ENCODE peak calls at places on chromosome 18, in six cellular contexts. G is mammary epithelial cell; U is RPMI8226; H is CD4-positive, alpha-beta T cell; L is KBM-7; A is WTC11. M is an unnamed sample.

GRCh38 chr18:23631746-23632145 is 31.0 kb downstream of the ANKRD29 start:
- DNase-seq in U (no peak), H (no peak), G (peak; percentile 86), L (no peak), A (no peak), M (no peak)

GRCh38 chr18:26436176-26437031 is 111.9 kb downstream of the KCTD1 start:
- DNase-seq in L (no peak), U (no peak), H (no peak), A (no peak), G (peak; percentile 72), M (peak; percentile 18)

GRCh38 chr18:27860701-27861107 is 316.2 kb downstream of the CDH2 start:
- DNase-seq in G (peak; percentile 8), A (no peak), L (no peak), H (no peak), U (peak; percentile 46), M (peak; percentile 3)

GRCh38 chr18:14221689-14222088 is 89.5 kb upstream of the ZNF519 start:
- DNase-seq in U (no peak), L (no peak), G (no peak), A (no peak), H (no peak), M (no peak)

GRCh38 chr18:36096955-36097354 is 29.6 kb upstream of the RPRD1A start:
- DNase-seq in L (no peak), U (no peak), G (no peak), A (no peak), H (no peak), M (no peak)

GRCh38 chr18:80147418-80148315 is 38.6 kb downstream of the ADNP2 start:
- DNase-seq in H (peak; percentile 65), L (no peak), A (peak; percentile 77), U (peak; percentile 90), G (peak; percentile 86), M (peak; percentile 63)

GRCh38 chr18:21831413-21831831 is 90.8 kb downstream of the MIB1 start:
- DNase-seq in A (no peak), L (no peak), G (no peak), H (no peak), U (no peak), M (no peak)

GRCh38 chr18:42306208-42306980 is 351.4 kb downstream of the PIK3C3 start:
- DNase-seq in H (no peak), G (no peak), U (no peak), A (no peak), L (no peak), M (no peak)

GRCh38 chr18:12657048-12657848 is 659 bp downstream of the SPIRE1 start:
- DNase-seq in H (peak; percentile 4), A (peak; percentile 25), G (peak; percentile 30), L (peak; percentile 31), U (peak; percentile 61), M (peak; percentile 58)

GRCh38 chr18:63949068-63949737 is at the start of gene HMSD:
- DNase-seq in H (peak; percentile 27), U (peak; percentile 64), G (peak; percentile 60), L (no peak), A (peak; percentile 84), M (peak; percentile 81)

GRCh38 chr18:53551868-53552426 is 672.5 kb downstream of the MBD2 start:
- DNase-seq in H (no peak), A (no peak), U (no peak), G (no peak), L (no peak), M (peak; percentile 4)

GRCh38 chr18:62625019-62625418 is 90.3 kb upstream of the PHLPP1 start:
- DNase-seq in A (no peak), G (no peak), H (no peak), U (no peak), L (no peak), M (no peak)

GRCh38 chr18:10057808-10058791 is 144.3 kb downstream of the VAPA start:
- DNase-seq in L (peak; percentile 19), G (peak; percentile 82), A (no peak), H (no peak), U (peak; percentile 28), M (no peak)

GRCh38 chr18:477565-477964 is 22.9 kb downstream of the COLEC12 start:
- DNase-seq in L (no peak), G (no peak), U (peak; percentile 55), H (no peak), A (peak; percentile 56), M (no peak)

GRCh38 chr18:60936101-60936500 is 397.1 kb upstream of the CDH20 start:
- DNase-seq in A (no peak), H (no peak), U (no peak), L (no peak), G (no peak), M (no peak)

GRCh38 chr18:25557006-25557405 is 205.0 kb upstream of the ZNF521 start:
- DNase-seq in A (no peak), L (peak; percentile 41), H (no peak), G (no peak), U (no peak), M (no peak)

GRCh38 chr18:48800877-48801727 is 149.7 kb downstream of the SMAD7 start:
- DNase-seq in H (no peak), A (peak; percentile 1), U (no peak), G (no peak), L (no peak), M (no peak)

GRCh38 chr18:28189400-28190239 is 12.7 kb upstream of the CDH2 start:
- DNase-seq in H (no peak), G (peak; percentile 51), A (peak; percentile 61), U (peak; percentile 43), L (peak; percentile 41), M (peak; percentile 29)

GRCh38 chr18:24212939-24213338 is 74.1 kb downstream of the CABYR start:
- DNase-seq in L (no peak), A (no peak), G (peak; percentile 99), U (no peak), H (no peak), M (no peak)

M was measured in nephron progenitor cell.